ENCODE peak calls at places on chromosomes 16 and 17, in eight cellular contexts. Y is ovary; O is CD8-positive, alpha-beta T cell; E is activated B cell treated with CpG ODN at 0.5 μM for 24 hours; G is Peyer's patch; M is CD4-positive, alpha-beta T cell; R is upper lobe of right lung; H is testis. P is an unnamed sample.
A peak's percentile ranks its signal among the peaks of the same experiment; 100 is the strongest.

GRCh38 chr16:12217341-12217740 is 240.8 kb downstream of the SNX29 start:
- DNase-seq in R (no peak), M (no peak), O (no peak), Y (no peak), G (no peak), E (no peak), H (no peak), P (no peak)

GRCh38 chr16:14325921-14326401 is 254.8 kb downstream of the MRTFB start:
- DNase-seq in O (no peak), Y (no peak), E (no peak), R (no peak), M (no peak), G (no peak), H (peak; percentile 53), P (no peak)

GRCh38 chr17:36566081-36566480 is 21.4 kb downstream of the GGNBP2 start:
- DNase-seq in R (no peak), H (no peak), M (no peak), G (no peak), Y (no peak), E (no peak), O (no peak), P (no peak)

GRCh38 chr17:2710804-2711607 is 558 bp downstream of the CLUH start:
- DNase-seq in O (peak; percentile 32), H (no peak), R (peak; percentile 79), Y (peak; percentile 53), E (no peak), G (no peak), M (no peak), P (peak; percentile 58)

GRCh38 chr16:2856061-2856670 is 1.8 kb downstream of the PRSS22 start:
- DNase-seq in M (no peak), Y (no peak), R (no peak), E (no peak), G (no peak), H (no peak), O (peak; percentile 22), P (no peak)

GRCh38 chr16:47877166-47877565 is 278.6 kb downstream of the ABCC12 start:
- DNase-seq in M (no peak), G (no peak), H (no peak), E (no peak), O (no peak), Y (no peak), R (no peak), P (no peak)

GRCh38 chr17:60089097-60089844 is 10.6 kb upstream of the HEATR6 start:
- DNase-seq in G (peak; percentile 70), E (no peak), H (no peak), M (no peak), O (no peak), Y (no peak), R (no peak), P (peak; percentile 37)

GRCh38 chr16:8869212-8869987 is 594 bp upstream of the CARHSP1 start:
- DNase-seq in G (no peak), Y (no peak), R (no peak), H (no peak), M (no peak), O (no peak), E (no peak), P (no peak)

GRCh38 chr16:85396879-85397871 is 215.9 kb upstream of the GSE1 start:
- DNase-seq in H (peak; percentile 14), M (peak; percentile 1), E (no peak), O (no peak), G (peak; percentile 70), Y (peak; percentile 32), R (peak; percentile 60), P (peak; percentile 40)

GRCh38 chr17:31688704-31689103 is 170.3 kb downstream of the COPRS start:
- DNase-seq in M (no peak), R (no peak), H (no peak), G (no peak), O (no peak), E (no peak), Y (no peak), P (no peak)

GRCh38 chr17:32227910-32228309 is 37.7 kb upstream of the RHBDL3 start:
- DNase-seq in O (no peak), R (no peak), G (no peak), Y (no peak), M (no peak), E (no peak), H (no peak), P (no peak)

GRCh38 chr17:10149573-10150399 is 48.6 kb downstream of the GAS7 start:
- DNase-seq in G (no peak), M (no peak), O (no peak), E (no peak), Y (no peak), R (no peak), H (no peak), P (peak; percentile 28)

GRCh38 chr17:38421224-38421841 is 6.9 kb upstream of the ARHGAP23 start:
- DNase-seq in G (no peak), Y (no peak), O (no peak), E (no peak), R (no peak), H (no peak), M (no peak), P (no peak)

GRCh38 chr16:82031116-82032084 is 3.7 kb upstream of the HSD17B2 start:
- DNase-seq in Y (no peak), G (no peak), R (no peak), M (no peak), E (no peak), O (no peak), H (no peak), P (no peak)

GRCh38 chr17:55690105-55690508 is 32.6 kb downstream of the TMEM100 start:
- DNase-seq in H (no peak), Y (no peak), M (no peak), E (no peak), G (no peak), R (no peak), O (no peak), P (no peak)

GRCh38 chr16:71482569-71482968 is 6.6 kb downstream of the ZNF19 start:
- DNase-seq in O (no peak), E (no peak), Y (no peak), R (no peak), H (no peak), M (no peak), G (no peak), P (no peak)

GRCh38 chr16:27550582-27550920 is 607 bp downstream of the KATNIP start:
- DNase-seq in M (no peak), E (no peak), Y (no peak), H (no peak), O (no peak), R (no peak), G (no peak), P (no peak)

DNA sequence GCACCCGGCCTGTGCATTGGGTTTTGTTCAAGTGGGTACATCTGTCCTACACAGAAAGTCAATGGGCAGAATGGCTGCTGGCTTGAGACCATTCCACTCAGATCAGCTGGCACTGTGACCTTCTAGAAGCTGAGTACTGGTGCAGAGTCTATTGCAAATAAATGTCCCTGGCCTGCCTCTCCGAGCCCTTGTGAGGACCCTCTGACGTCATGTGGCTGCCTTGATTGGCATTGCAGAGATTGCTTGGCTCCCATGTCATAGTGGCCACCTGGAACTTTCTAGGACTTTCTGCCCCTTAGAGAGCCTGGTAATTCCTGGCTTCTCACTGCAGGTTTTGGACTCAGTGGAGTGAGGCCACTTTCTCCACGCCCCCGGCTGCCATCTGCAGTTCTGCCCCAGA is 211.3 kb downstream of the ENGASE start:
- DNase-seq in R (no peak), E (no peak), G (no peak), H (no peak), Y (no peak), O (no peak), M (no peak), P (no peak)
- TF ChIP-seq CTCF in R (no peak), E (no peak), G (no peak), H (no peak), Y (no peak), O (no peak), M (no peak), P (no peak)

DNA sequence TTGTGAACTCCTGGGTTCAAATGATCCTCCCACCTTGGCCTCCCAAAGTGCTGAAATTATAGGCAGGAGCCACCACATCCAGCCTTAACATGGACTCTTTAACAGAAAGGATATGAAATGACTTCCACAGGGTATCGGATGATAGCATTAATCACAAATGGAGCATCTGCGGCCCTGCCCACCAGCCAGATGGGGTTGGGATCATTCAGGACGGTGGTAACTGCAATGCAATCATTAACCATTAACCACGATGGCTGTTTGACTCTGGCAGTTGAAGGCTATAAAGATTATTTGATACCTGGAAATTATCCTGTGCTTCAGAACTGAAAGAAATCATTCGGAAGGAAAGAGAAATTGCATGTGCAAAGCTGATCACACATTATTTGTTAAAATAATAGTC is 5.3 kb upstream of the CHST5 start:
- DNase-seq in G (peak; percentile 84), O (no peak), M (no peak), E (no peak), H (no peak), R (no peak), Y (no peak), P (no peak)
- TF ChIP-seq CTCF in G (no peak), O (no peak), M (no peak), E (no peak), H (no peak), R (no peak), Y (no peak), P (no peak)

GRCh38 chr16:57091990-57092785 is at the start of gene CPNE2:
- DNase-seq in O (peak; percentile 20), G (peak; percentile 75), R (peak; percentile 90), Y (peak; percentile 80), E (peak; percentile 52), H (peak; percentile 48), M (no peak), P (peak; percentile 41)
- TF ChIP-seq CTCF in O (no peak), G (no peak), R (no peak), Y (peak; percentile 9), E (no peak), H (no peak), M (no peak), P (no peak)

GRCh38 chr16:88406096-88407041 is 23.6 kb downstream of the ZNF469 start:
- DNase-seq in H (no peak), R (no peak), E (no peak), Y (no peak), M (no peak), G (no peak), O (no peak), P (no peak)
- TF ChIP-seq CTCF in H (no peak), R (no peak), E (no peak), Y (no peak), M (no peak), G (no peak), O (no peak), P (peak; percentile 37)

DNA sequence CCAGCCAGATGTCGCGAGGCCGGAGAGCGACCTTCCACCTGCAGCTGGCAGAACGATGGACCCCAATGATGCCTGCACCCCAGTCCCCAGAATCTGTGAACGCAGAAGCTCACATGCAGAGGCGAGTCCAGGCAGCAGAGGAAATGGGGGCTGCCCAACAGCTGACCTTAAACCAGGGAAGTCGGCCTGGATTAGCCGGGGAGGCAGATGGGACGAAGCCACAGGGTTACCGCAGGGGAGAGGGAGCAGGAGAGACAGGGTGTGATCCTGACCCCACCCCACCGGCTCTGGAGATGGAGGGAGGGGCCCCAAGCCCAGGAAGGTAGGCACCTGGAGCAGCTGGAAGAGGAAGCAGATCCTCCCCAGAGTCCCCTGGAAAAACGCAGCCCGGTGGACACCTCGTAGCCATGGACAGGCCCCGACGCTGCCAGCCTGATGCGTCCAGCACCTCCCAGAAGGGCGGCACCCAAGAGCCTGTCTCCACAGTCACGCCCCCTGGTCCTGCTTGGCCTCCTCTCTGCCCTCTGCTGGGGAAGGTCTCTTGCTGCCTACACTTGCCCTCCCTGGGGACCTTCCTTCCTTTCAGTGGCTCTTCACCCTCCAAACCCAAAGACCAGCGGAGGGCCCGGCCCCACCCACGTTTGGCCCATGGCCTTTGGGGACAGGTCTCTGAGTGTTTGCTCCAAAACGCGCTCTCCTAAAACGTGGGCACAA is 37.3 kb downstream of the PIEZO1 start:
- DNase-seq in E (no peak), O (peak; percentile 29), H (no peak), G (peak; percentile 71), M (no peak), Y (no peak), R (no peak), P (peak; percentile 48)
- TF ChIP-seq CTCF in E (no peak), O (no peak), H (no peak), G (peak; percentile 59), M (no peak), Y (no peak), R (peak; percentile 17), P (peak; percentile 68)

P was measured in GM06990.